ENCODE peak calls at places on chromosomes 12 and 14, in five cellular contexts. One of them, this sample, is unnamed. For H3K4me1, the result is how much of the 10 kb centered on the place peaks cover.

GRCh38 chr14:36271939-36272907 is 48.2 kb downstream of the MBIP start:
- DNase-seq in lung: no peak
- DNase-seq in left ventricle myocardium inferior: no peak
- DNase-seq in aorta: no peak
- DNase-seq in CD4-positive, alpha-beta memory T cell: no peak
- DNase-seq in this sample: no peak

GRCh38 chr12:78888583-78888982 is 24.0 kb downstream of the SYT1 start:
- DNase-seq in lung: no peak
- DNase-seq in CD4-positive, alpha-beta memory T cell: no peak
- DNase-seq in left ventricle myocardium inferior: no peak
- DNase-seq in aorta: no peak
- DNase-seq in this sample: no peak

GRCh38 chr12:120239776-120240494 is 25.6 kb downstream of the PXN start:
- DNase-seq in CD4-positive, alpha-beta memory T cell: no peak
- DNase-seq in aorta: no peak
- DNase-seq in left ventricle myocardium inferior: no peak
- DNase-seq in lung: no peak
- DNase-seq in this sample: peak

GRCh38 chr12:23004473-23005020 is 379.6 kb downstream of the ETNK1 start:
- DNase-seq in left ventricle myocardium inferior: no peak
- DNase-seq in CD4-positive, alpha-beta memory T cell: no peak
- DNase-seq in aorta: no peak
- DNase-seq in lung: no peak
- DNase-seq in this sample: no peak

GRCh38 chr14:103625361-103626095 is 3.5 kb upstream of the KLC1 start:
- DNase-seq in left ventricle myocardium inferior: no peak
- DNase-seq in aorta: no peak
- DNase-seq in CD4-positive, alpha-beta memory T cell: peak
- DNase-seq in lung: no peak
- DNase-seq in this sample: no peak

GRCh38 chr12:122449317-122449716 is 26.8 kb upstream of the CLIP1 start:
- DNase-seq in lung: no peak
- DNase-seq in aorta: no peak
- DNase-seq in left ventricle myocardium inferior: no peak
- DNase-seq in CD4-positive, alpha-beta memory T cell: no peak
- DNase-seq in this sample: no peak

GRCh38 chr12:73226585-73226984 is 954.4 kb downstream of the TRHDE start:
- DNase-seq in aorta: no peak
- DNase-seq in lung: no peak
- DNase-seq in CD4-positive, alpha-beta memory T cell: no peak
- DNase-seq in left ventricle myocardium inferior: no peak
- DNase-seq in this sample: no peak

GRCh38 chr12:28781671-28782652 is 367.1 kb upstream of the FAR2 start:
- DNase-seq in left ventricle myocardium inferior: no peak
- DNase-seq in aorta: no peak
- DNase-seq in lung: no peak
- DNase-seq in CD4-positive, alpha-beta memory T cell: no peak
- DNase-seq in this sample: no peak

GRCh38 chr14:56874375-56874774 is 64.1 kb upstream of the OTX2 start:
- DNase-seq in lung: no peak
- DNase-seq in CD4-positive, alpha-beta memory T cell: no peak
- DNase-seq in aorta: no peak
- DNase-seq in left ventricle myocardium inferior: no peak
- DNase-seq in this sample: no peak

GRCh38 chr12:57632898-57633825 is at the start of gene B4GALNT1:
- DNase-seq in CD4-positive, alpha-beta memory T cell: peak
- DNase-seq in lung: peak
- DNase-seq in left ventricle myocardium inferior: peak
- DNase-seq in aorta: no peak
- DNase-seq in this sample: peak

GRCh38 chr12:47316609-47317049 is 236.9 kb upstream of the AMIGO2 start:
- DNase-seq in left ventricle myocardium inferior: no peak
- DNase-seq in lung: no peak
- DNase-seq in aorta: no peak
- DNase-seq in CD4-positive, alpha-beta memory T cell: no peak
- DNase-seq in this sample: no peak

GRCh38 chr12:1391722-1392121 is 202.7 kb downstream of the FBXL14 start:
- DNase-seq in CD4-positive, alpha-beta memory T cell: no peak
- DNase-seq in left ventricle myocardium inferior: no peak
- DNase-seq in aorta: no peak
- DNase-seq in lung: no peak
- DNase-seq in this sample: no peak

GRCh38 chr14:102050625-102051024 is 36.2 kb downstream of the HSP90AA1 start:
- DNase-seq in lung: no peak
- DNase-seq in aorta: no peak
- DNase-seq in CD4-positive, alpha-beta memory T cell: no peak
- DNase-seq in left ventricle myocardium inferior: no peak
- DNase-seq in this sample: peak

GRCh38 chr14:96838449-96838848 is 41.3 kb downstream of the VRK1 start:
- DNase-seq in aorta: no peak
- DNase-seq in lung: no peak
- DNase-seq in left ventricle myocardium inferior: no peak
- DNase-seq in CD4-positive, alpha-beta memory T cell: no peak
- DNase-seq in this sample: no peak

GRCh38 chr14:22822017-22822618 is 6.9 kb upstream of the SLC7A7 start:
- DNase-seq in lung: no peak
- DNase-seq in CD4-positive, alpha-beta memory T cell: no peak
- DNase-seq in left ventricle myocardium inferior: no peak
- DNase-seq in aorta: no peak
- DNase-seq in this sample: peak

GRCh38 chr14:22820731-22821130 is 5.5 kb upstream of the SLC7A7 start:
- DNase-seq in CD4-positive, alpha-beta memory T cell: no peak
- DNase-seq in lung: no peak
- DNase-seq in left ventricle myocardium inferior: no peak
- DNase-seq in aorta: no peak
- DNase-seq in this sample: no peak

GRCh38 chr14:22822619-22823551 is 6.8 kb upstream of the MRPL52 start:
- DNase-seq in left ventricle myocardium inferior: peak
- DNase-seq in CD4-positive, alpha-beta memory T cell: peak
- DNase-seq in aorta: peak
- DNase-seq in lung: peak
- DNase-seq in this sample: peak

GRCh38 chr14:22821193-22822016 is 6.2 kb upstream of the SLC7A7 start:
- DNase-seq in lung: no peak
- DNase-seq in aorta: no peak
- DNase-seq in left ventricle myocardium inferior: no peak
- DNase-seq in CD4-positive, alpha-beta memory T cell: no peak
- DNase-seq in this sample: no peak

GRCh38 chr14:22819191-22819988 is 4.2 kb upstream of the SLC7A7 start:
- DNase-seq in lung: no peak
- DNase-seq in left ventricle myocardium inferior: peak
- DNase-seq in CD4-positive, alpha-beta memory T cell: no peak
- DNase-seq in aorta: peak
- DNase-seq in this sample: peak
- H3K4me3 ChIP-seq in lung: no peak
- H3K4me3 ChIP-seq in left ventricle myocardium inferior: peak
- H3K4me3 ChIP-seq in CD4-positive, alpha-beta memory T cell: no peak
- H3K4me3 ChIP-seq in aorta: no peak
- H3K4me3 ChIP-seq in this sample: peak

DNA sequence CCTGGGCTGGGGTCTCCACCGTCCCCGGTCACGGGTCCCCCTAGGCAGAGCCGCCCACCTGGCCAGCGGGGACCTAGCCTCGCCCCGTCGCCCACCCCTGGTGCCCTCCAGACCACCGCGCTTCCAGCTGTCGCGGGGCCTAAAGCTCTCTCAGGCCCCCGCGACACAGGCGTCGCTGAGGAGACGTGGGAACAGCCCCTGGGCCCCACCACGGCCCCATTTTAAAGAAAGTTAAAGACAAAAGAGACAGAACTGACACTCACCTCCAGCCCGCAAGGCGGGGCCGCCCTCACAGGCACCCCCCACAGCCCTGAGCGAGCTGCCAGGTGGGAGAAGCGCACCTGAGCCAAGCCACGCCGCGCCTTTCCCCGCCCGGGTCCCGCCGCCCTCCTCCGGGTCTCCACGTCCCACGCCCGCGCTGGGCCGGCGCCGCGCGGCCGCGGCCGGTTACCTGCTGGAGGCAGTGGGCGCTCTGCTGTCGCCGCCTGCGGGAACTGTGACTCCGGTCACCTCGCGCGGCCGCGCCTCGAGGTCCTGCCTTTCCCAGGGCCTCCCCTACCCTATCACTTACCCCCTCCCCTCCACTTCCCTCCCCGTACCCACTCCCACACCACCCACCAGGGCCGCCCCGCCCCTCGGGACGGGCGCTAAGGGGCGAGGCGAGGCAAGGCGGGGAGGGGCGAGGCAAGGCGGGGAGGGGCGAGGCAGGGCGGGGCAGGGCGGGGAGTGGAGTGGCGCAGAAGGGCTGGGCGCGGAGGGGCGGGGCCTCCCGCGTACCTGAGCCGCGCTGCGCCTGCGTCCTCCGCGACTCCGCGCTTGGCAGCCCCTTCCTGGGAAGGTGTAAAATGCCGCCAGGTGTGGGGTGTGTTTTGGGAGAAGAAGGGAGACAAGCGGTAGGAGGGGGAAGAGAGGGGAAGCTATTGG is 31.2 kb downstream of the TC2N start:
- DNase-seq in CD4-positive, alpha-beta memory T cell: peak
- DNase-seq in aorta: peak
- DNase-seq in lung: peak
- DNase-seq in left ventricle myocardium inferior: peak
- DNase-seq in this sample: peak
- H3K27ac ChIP-seq in CD4-positive, alpha-beta memory T cell: peak
- H3K27ac ChIP-seq in aorta: peak
- H3K27ac ChIP-seq in lung: no peak
- H3K27ac ChIP-seq in left ventricle myocardium inferior: peak
- H3K27ac ChIP-seq in this sample: peak

DNA sequence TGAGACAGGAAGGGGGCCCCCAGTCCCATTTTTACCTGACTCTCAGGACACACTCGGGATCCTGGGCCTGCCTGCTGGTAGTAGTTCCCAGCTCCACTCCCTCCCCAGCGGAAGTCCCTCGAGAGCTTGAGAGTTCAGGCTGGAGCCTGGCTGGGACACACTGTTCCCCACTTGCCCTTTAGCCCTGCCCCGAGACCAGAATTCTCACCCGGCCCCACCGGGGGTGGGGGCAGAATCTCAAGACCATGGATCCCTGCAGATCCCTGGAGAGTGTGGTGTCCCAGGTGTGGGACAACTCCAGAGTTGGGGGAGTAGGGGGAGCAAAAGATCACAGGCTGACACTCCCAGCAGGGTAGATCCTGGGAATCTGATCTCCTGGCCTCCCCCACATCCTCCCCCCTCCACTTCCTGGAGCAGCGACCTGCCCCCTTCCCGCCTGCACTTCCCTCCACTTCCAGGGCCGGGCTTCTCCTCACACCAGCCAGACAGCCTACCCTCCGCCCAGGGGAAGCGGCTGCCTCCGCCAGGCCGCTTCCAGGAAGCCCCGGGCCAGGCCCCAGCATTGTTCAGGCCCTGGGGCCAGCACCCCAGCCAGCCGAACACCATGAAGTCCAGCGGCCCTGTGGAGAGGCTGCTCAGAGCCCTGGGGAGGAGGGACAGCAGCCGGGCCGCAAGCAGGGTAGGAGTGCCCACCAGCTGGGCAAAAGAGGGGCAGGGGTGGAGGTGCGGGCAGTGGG is at the start of gene TNS2:
- DNase-seq in lung: peak
- DNase-seq in CD4-positive, alpha-beta memory T cell: no peak
- DNase-seq in left ventricle myocardium inferior: peak
- DNase-seq in aorta: peak
- DNase-seq in this sample: peak
- H3K4me1 ChIP-seq in lung: under half
- H3K4me1 ChIP-seq in CD4-positive, alpha-beta memory T cell: under half
- H3K4me1 ChIP-seq in left ventricle myocardium inferior: half or more
- H3K4me1 ChIP-seq in aorta: under half
- H3K4me1 ChIP-seq in this sample: half or more

GRCh38 chr12:88416786-88417185 is 163.5 kb downstream of the KITLG start:
- DNase-seq in aorta: no peak
- DNase-seq in lung: no peak
- DNase-seq in left ventricle myocardium inferior: no peak
- DNase-seq in CD4-positive, alpha-beta memory T cell: no peak
- DNase-seq in this sample: no peak
- H3K4me3 ChIP-seq in aorta: no peak
- H3K4me3 ChIP-seq in lung: no peak
- H3K4me3 ChIP-seq in left ventricle myocardium inferior: peak
- H3K4me3 ChIP-seq in CD4-positive, alpha-beta memory T cell: no peak
- H3K4me3 ChIP-seq in this sample: no peak

GRCh38 chr12:93050748-93051081 is 121.6 kb upstream of the EEA1 start:
- DNase-seq in aorta: no peak
- DNase-seq in CD4-positive, alpha-beta memory T cell: no peak
- DNase-seq in lung: no peak
- DNase-seq in left ventricle myocardium inferior: no peak
- DNase-seq in this sample: no peak
- H3K27ac ChIP-seq in aorta: no peak
- H3K27ac ChIP-seq in CD4-positive, alpha-beta memory T cell: no peak
- H3K27ac ChIP-seq in lung: no peak
- H3K27ac ChIP-seq in left ventricle myocardium inferior: peak
- H3K27ac ChIP-seq in this sample: no peak

GRCh38 chr12:54143233-54143986 is 45.4 kb downstream of the SMUG1 start:
- DNase-seq in aorta: no peak
- DNase-seq in CD4-positive, alpha-beta memory T cell: no peak
- DNase-seq in lung: no peak
- DNase-seq in left ventricle myocardium inferior: no peak
- DNase-seq in this sample: peak

GRCh38 chr12:54145844-54146243 is 42.9 kb downstream of the SMUG1 start:
- DNase-seq in aorta: no peak
- DNase-seq in left ventricle myocardium inferior: no peak
- DNase-seq in CD4-positive, alpha-beta memory T cell: no peak
- DNase-seq in lung: no peak
- DNase-seq in this sample: no peak

GRCh38 chr12:54147186-54147585 is 41.6 kb downstream of the SMUG1 start:
- DNase-seq in lung: no peak
- DNase-seq in left ventricle myocardium inferior: no peak
- DNase-seq in CD4-positive, alpha-beta memory T cell: no peak
- DNase-seq in aorta: no peak
- DNase-seq in this sample: peak

GRCh38 chr12:54146506-54147145 is 42.2 kb downstream of the SMUG1 start:
- DNase-seq in lung: no peak
- DNase-seq in aorta: no peak
- DNase-seq in CD4-positive, alpha-beta memory T cell: no peak
- DNase-seq in left ventricle myocardium inferior: no peak
- DNase-seq in this sample: peak

GRCh38 chr12:54144738-54145137 is 44.0 kb downstream of the SMUG1 start:
- DNase-seq in lung: no peak
- DNase-seq in CD4-positive, alpha-beta memory T cell: no peak
- DNase-seq in left ventricle myocardium inferior: no peak
- DNase-seq in aorta: no peak
- DNase-seq in this sample: peak
- H3K4me1 ChIP-seq in lung: under half
- H3K4me1 ChIP-seq in CD4-positive, alpha-beta memory T cell: under half
- H3K4me1 ChIP-seq in left ventricle myocardium inferior: under half
- H3K4me1 ChIP-seq in aorta: under half
- H3K4me1 ChIP-seq in this sample: under half

GRCh38 chr14:21382095-21382494 is 1.7 kb downstream of the SUPT16H start:
- DNase-seq in aorta: no peak
- DNase-seq in lung: no peak
- DNase-seq in CD4-positive, alpha-beta memory T cell: no peak
- DNase-seq in left ventricle myocardium inferior: no peak
- DNase-seq in this sample: no peak
- H3K4me3 ChIP-seq in aorta: no peak
- H3K4me3 ChIP-seq in lung: no peak
- H3K4me3 ChIP-seq in CD4-positive, alpha-beta memory T cell: no peak
- H3K4me3 ChIP-seq in left ventricle myocardium inferior: peak
- H3K4me3 ChIP-seq in this sample: no peak

DNA sequence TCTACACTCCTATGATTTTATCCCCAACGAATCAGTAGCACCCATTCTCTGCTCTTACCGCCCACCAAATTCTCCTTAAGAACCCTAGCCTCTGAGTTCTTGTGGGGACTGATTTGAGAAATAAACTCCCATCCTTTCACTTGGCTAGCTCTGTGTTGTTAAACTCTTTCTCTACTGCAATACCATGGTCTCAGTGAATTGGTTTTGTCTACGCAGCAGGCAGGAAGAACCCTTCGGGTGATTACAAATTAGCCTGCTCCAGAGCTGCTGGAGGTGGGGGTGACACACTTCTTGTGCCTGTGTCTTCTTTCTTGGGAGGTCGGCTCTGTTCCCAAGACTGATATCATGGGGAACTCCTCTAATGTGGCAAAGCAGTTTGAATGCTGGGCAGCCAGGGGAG is 1.7 kb upstream of the C1S start:
- DNase-seq in CD4-positive, alpha-beta memory T cell: no peak
- DNase-seq in aorta: no peak
- DNase-seq in lung: no peak
- DNase-seq in left ventricle myocardium inferior: no peak
- DNase-seq in this sample: no peak
- H3K27ac ChIP-seq in CD4-positive, alpha-beta memory T cell: no peak
- H3K27ac ChIP-seq in aorta: no peak
- H3K27ac ChIP-seq in lung: no peak
- H3K27ac ChIP-seq in left ventricle myocardium inferior: no peak
- H3K27ac ChIP-seq in this sample: no peak